ENCODE peak calls at places on chromosomes 4 and X, in four cellular contexts. One of them, this sample, is unnamed.

GRCh38 chrX:74419861-74420193 is 1.5 kb upstream of the SLC16A2 start:
- DNase-seq in hepatocyte: peak; percentile 37
- DNase-seq in heart right ventricle: no peak
- DNase-seq in neural progenitor cell: peak; percentile 32
- DNase-seq in this sample: no peak

GRCh38 chr4:118814054-118814453 is 21.9 kb downstream of the SEC24D start:
- DNase-seq in hepatocyte: no peak
- DNase-seq in neural progenitor cell: no peak
- DNase-seq in heart right ventricle: no peak
- DNase-seq in this sample: no peak

GRCh38 chrX:10582215-10582733 is 38.1 kb downstream of the MID1 start:
- DNase-seq in hepatocyte: no peak
- DNase-seq in heart right ventricle: no peak
- DNase-seq in neural progenitor cell: no peak
- DNase-seq in this sample: no peak

GRCh38 chr4:40953253-40954118 is 203.7 kb downstream of the NSUN7 start:
- DNase-seq in hepatocyte: no peak
- DNase-seq in neural progenitor cell: peak; percentile 18
- DNase-seq in heart right ventricle: peak; percentile 60
- DNase-seq in this sample: no peak

GRCh38 chr4:169249214-169249973 is 21.4 kb downstream of the SH3RF1 start:
- DNase-seq in hepatocyte: peak; percentile 48
- DNase-seq in neural progenitor cell: no peak
- DNase-seq in heart right ventricle: no peak
- DNase-seq in this sample: no peak

GRCh38 chrX:113075521-113075920 is 234.9 kb upstream of the AMOT start:
- DNase-seq in hepatocyte: no peak
- DNase-seq in neural progenitor cell: no peak
- DNase-seq in heart right ventricle: no peak
- DNase-seq in this sample: no peak

GRCh38 chrX:150849486-150849885 is 49.0 kb downstream of the CD99L2 start:
- DNase-seq in heart right ventricle: no peak
- DNase-seq in neural progenitor cell: no peak
- DNase-seq in hepatocyte: no peak
- DNase-seq in this sample: no peak

GRCh38 chrX:41023098-41023497 is 62.1 kb upstream of the USP9X start:
- DNase-seq in hepatocyte: no peak
- DNase-seq in neural progenitor cell: no peak
- DNase-seq in heart right ventricle: no peak
- DNase-seq in this sample: no peak

GRCh38 chr4:38328963-38329729 is 334.9 kb upstream of the KLF3 start:
- DNase-seq in heart right ventricle: no peak
- DNase-seq in hepatocyte: no peak
- DNase-seq in neural progenitor cell: no peak
- DNase-seq in this sample: no peak

GRCh38 chrX:70554523-70554922 is 109.9 kb downstream of the DLG3 start:
- DNase-seq in hepatocyte: no peak
- DNase-seq in heart right ventricle: no peak
- DNase-seq in neural progenitor cell: no peak
- DNase-seq in this sample: no peak

GRCh38 chrX:120604359-120604782 is 470 bp downstream of the MCTS1 start:
- DNase-seq in heart right ventricle: no peak
- DNase-seq in hepatocyte: peak; percentile 41
- DNase-seq in neural progenitor cell: peak; percentile 17
- DNase-seq in this sample: no peak

GRCh38 chrX:10582945-10583344 is 37.4 kb downstream of the MID1 start:
- DNase-seq in neural progenitor cell: no peak
- DNase-seq in hepatocyte: no peak
- DNase-seq in heart right ventricle: no peak
- DNase-seq in this sample: no peak

GRCh38 chrX:153689654-153690465 is 2.1 kb downstream of the SLC6A8 start:
- DNase-seq in neural progenitor cell: peak; percentile 34
- DNase-seq in heart right ventricle: no peak
- DNase-seq in hepatocyte: no peak
- DNase-seq in this sample: no peak

GRCh38 chr4:835148-836002 is 9.4 kb upstream of the CPLX1 start:
- DNase-seq in hepatocyte: no peak
- DNase-seq in neural progenitor cell: no peak
- DNase-seq in heart right ventricle: peak; percentile 47
- DNase-seq in this sample: no peak

GRCh38 chr4:178028481-178028880 is 586.2 kb upstream of the AGA start:
- DNase-seq in heart right ventricle: no peak
- DNase-seq in hepatocyte: no peak
- DNase-seq in neural progenitor cell: no peak
- DNase-seq in this sample: no peak

GRCh38 chr4:1460967-1461868 is 55.0 kb upstream of the NKX1-1 start:
- DNase-seq in hepatocyte: no peak
- DNase-seq in heart right ventricle: no peak
- DNase-seq in neural progenitor cell: no peak
- DNase-seq in this sample: no peak

GRCh38 chr4:176499518-176499917 is 179.8 kb downstream of the SPCS3 start:
- DNase-seq in heart right ventricle: no peak
- DNase-seq in hepatocyte: no peak
- DNase-seq in neural progenitor cell: no peak
- DNase-seq in this sample: no peak

GRCh38 chrX:48945517-48946348 is 11.7 kb downstream of the OTUD5 start:
- DNase-seq in neural progenitor cell: peak; percentile 74
- DNase-seq in hepatocyte: peak; percentile 76
- DNase-seq in heart right ventricle: peak; percentile 29
- DNase-seq in this sample: no peak

GRCh38 chr4:185589067-185589844 is 53.9 kb upstream of the PDLIM3 start:
- DNase-seq in heart right ventricle: no peak
- DNase-seq in neural progenitor cell: no peak
- DNase-seq in hepatocyte: no peak
- DNase-seq in this sample: no peak

GRCh38 chr4:127881565-127881869 is 824 bp downstream of the PLK4 start:
- DNase-seq in hepatocyte: no peak
- DNase-seq in neural progenitor cell: no peak
- DNase-seq in heart right ventricle: no peak
- DNase-seq in this sample: no peak

GRCh38 chr4:100880012-100880411 is 362.2 kb upstream of the EMCN start:
- DNase-seq in hepatocyte: no peak
- DNase-seq in heart right ventricle: no peak
- DNase-seq in neural progenitor cell: peak; percentile 6
- DNase-seq in this sample: no peak

GRCh38 chr4:123786159-123786915 is 389.7 kb downstream of the SPRY1 start:
- DNase-seq in heart right ventricle: no peak
- DNase-seq in hepatocyte: no peak
- DNase-seq in neural progenitor cell: no peak
- DNase-seq in this sample: no peak

GRCh38 chrX:72305286-72306084 is at the start of gene CITED1:
- DNase-seq in neural progenitor cell: peak; percentile 54
- DNase-seq in heart right ventricle: no peak
- DNase-seq in hepatocyte: no peak
- DNase-seq in this sample: no peak

GRCh38 chr4:109295081-109295480 is 7.4 kb downstream of the COL25A1 start:
- DNase-seq in neural progenitor cell: no peak
- DNase-seq in heart right ventricle: no peak
- DNase-seq in hepatocyte: no peak
- DNase-seq in this sample: no peak

GRCh38 chrX:120287513-120288112 is 23.6 kb downstream of the TMEM255A start:
- DNase-seq in neural progenitor cell: no peak
- DNase-seq in hepatocyte: no peak
- DNase-seq in heart right ventricle: no peak
- DNase-seq in this sample: no peak

GRCh38 chr4:143399113-143399949 is 62.7 kb downstream of the GAB1 start:
- DNase-seq in hepatocyte: peak; percentile 40
- DNase-seq in heart right ventricle: no peak
- DNase-seq in neural progenitor cell: peak; percentile 54
- DNase-seq in this sample: no peak

GRCh38 chr4:179823342-179823741 is 2381.1 kb upstream of the AGA start:
- DNase-seq in neural progenitor cell: no peak
- DNase-seq in heart right ventricle: no peak
- DNase-seq in hepatocyte: no peak
- DNase-seq in this sample: no peak

GRCh38 chr4:7554885-7555284 is 120.2 kb upstream of the PSAPL1 start:
- DNase-seq in hepatocyte: no peak
- DNase-seq in neural progenitor cell: no peak
- DNase-seq in heart right ventricle: no peak
- DNase-seq in this sample: no peak
- H3K9me3 ChIP-seq in hepatocyte: no peaks in the 10 kb centered on the region
- H3K9me3 ChIP-seq in neural progenitor cell: no peaks in the 10 kb centered on the region
- H3K9me3 ChIP-seq in heart right ventricle: peaks cover 27% of the 10 kb centered on the region
- H3K9me3 ChIP-seq in this sample: peaks cover 23% of the 10 kb centered on the region

DNA sequence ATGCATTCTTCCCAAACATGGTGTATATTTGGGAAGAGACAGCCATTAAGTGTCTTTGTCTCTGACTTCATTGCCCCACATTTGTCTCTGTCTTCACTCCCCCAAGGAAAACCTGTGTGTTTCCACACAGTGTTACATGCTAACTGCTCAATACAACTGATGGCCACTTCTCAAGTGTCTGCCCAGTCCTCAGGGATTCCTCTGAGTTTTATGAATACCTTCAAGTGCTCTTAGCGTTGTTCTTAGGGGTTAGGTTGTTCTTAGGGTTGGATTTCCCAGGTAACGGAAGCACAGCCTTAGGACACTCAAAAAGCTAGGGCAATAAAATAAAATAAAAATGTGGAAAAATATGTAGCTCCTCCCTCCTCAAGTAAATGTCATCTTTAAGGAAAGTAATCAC is 64.7 kb upstream of the PLAC8 start:
- DNase-seq in hepatocyte: no peak
- DNase-seq in heart right ventricle: no peak
- DNase-seq in neural progenitor cell: no peak
- DNase-seq in this sample: no peak
- H3K4me1 ChIP-seq in hepatocyte: no peaks in the 10 kb centered on the region
- H3K4me1 ChIP-seq in heart right ventricle: no peaks in the 10 kb centered on the region
- H3K4me1 ChIP-seq in neural progenitor cell: peaks cover 6% of the 10 kb centered on the region
- H3K4me1 ChIP-seq in this sample: no peaks in the 10 kb centered on the region

DNA sequence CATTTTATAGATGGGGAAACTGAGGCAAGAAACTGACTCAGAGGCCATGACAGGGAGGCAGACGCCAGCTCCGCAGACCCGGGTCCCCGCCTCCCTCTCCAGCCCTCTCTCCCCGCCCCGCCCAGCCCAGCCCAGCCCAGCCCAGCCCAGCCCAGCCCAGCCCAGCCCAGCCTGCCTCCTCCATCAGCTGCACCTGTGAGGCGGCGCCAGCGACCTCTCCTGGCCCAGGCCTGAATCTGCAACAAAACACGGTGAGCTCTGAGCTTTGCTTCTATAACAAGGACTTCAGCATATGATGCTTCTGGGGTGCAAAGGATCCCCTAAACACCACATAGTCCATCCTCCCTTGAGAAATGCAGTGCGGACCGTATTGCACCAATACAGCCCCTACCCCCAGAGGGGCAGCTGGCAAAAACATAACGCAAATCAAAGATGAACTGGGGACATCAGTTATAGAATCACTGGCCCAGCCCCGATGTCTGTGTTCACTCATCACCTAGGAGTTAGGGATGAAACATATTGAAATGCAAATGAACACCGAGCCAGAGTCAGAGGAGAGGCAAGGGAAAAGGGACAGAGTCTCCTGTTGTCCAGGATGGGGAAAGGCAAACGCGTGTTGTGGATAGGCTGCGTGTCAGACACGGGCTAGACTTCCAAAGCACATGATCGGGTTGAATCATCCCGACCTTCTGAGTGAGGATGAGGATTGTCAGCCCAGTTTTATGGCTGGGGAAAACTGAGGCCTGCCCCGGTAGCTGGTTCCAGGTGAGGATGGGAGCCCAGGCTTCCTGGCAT is 216.1 kb upstream of the PSAPL1 start:
- DNase-seq in hepatocyte: peak; percentile 32
- DNase-seq in heart right ventricle: no peak
- DNase-seq in neural progenitor cell: peak; percentile 86
- DNase-seq in this sample: no peak
- TF ChIP-seq CTCF in hepatocyte: peak; percentile 10
- TF ChIP-seq CTCF in heart right ventricle: no peak
- TF ChIP-seq CTCF in neural progenitor cell: peak; percentile 62
- TF ChIP-seq CTCF in this sample: peak; percentile 9

GRCh38 chrX:155871934-155872333 is 9.2 kb upstream of the VAMP7 start:
- DNase-seq in hepatocyte: no peak
- DNase-seq in heart right ventricle: no peak
- DNase-seq in neural progenitor cell: no peak
- DNase-seq in this sample: no peak

GRCh38 chrX:155873203-155873602 is 7.9 kb upstream of the VAMP7 start:
- DNase-seq in hepatocyte: no peak
- DNase-seq in heart right ventricle: no peak
- DNase-seq in neural progenitor cell: no peak
- DNase-seq in this sample: no peak

GRCh38 chrX:155867821-155868220 is 13.3 kb upstream of the VAMP7 start:
- DNase-seq in hepatocyte: no peak
- DNase-seq in heart right ventricle: no peak
- DNase-seq in neural progenitor cell: no peak
- DNase-seq in this sample: no peak

GRCh38 chrX:155874571-155875244 is 6.4 kb upstream of the VAMP7 start:
- DNase-seq in neural progenitor cell: no peak
- DNase-seq in heart right ventricle: peak; percentile 7
- DNase-seq in hepatocyte: no peak
- DNase-seq in this sample: no peak

GRCh38 chrX:155870958-155871357 is 10.2 kb upstream of the VAMP7 start:
- DNase-seq in heart right ventricle: no peak
- DNase-seq in hepatocyte: no peak
- DNase-seq in neural progenitor cell: no peak
- DNase-seq in this sample: no peak
- H3K9me3 ChIP-seq in heart right ventricle: peaks cover 6% of the 10 kb centered on the region
- H3K9me3 ChIP-seq in hepatocyte: no peaks in the 10 kb centered on the region
- H3K9me3 ChIP-seq in neural progenitor cell: no peaks in the 10 kb centered on the region
- H3K9me3 ChIP-seq in this sample: no peaks in the 10 kb centered on the region

DNA sequence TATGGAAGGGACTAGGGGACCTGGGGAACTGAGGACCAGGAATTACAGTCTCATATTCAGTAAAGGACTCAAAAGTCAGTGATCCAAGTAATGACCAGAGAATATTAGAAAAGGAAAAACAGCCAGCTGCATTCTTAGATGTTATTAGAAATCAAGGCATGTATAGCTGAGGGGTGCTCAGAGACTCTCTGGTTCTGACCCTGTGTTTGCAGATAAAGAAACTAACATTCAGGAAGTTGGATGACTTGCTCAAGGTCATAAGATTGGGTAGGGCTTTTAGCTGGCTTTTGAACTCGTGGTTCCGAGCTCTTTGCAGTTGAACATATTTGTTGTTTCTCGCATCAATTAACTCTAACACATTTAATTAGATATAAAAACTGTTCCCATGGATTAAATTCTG is 62.4 kb upstream of the ENPP6 start:
- DNase-seq in hepatocyte: no peak
- DNase-seq in neural progenitor cell: no peak
- DNase-seq in heart right ventricle: no peak
- DNase-seq in this sample: no peak
- H3K4me1 ChIP-seq in hepatocyte: no peaks in the 10 kb centered on the region
- H3K4me1 ChIP-seq in neural progenitor cell: peaks cover 9% of the 10 kb centered on the region
- H3K4me1 ChIP-seq in heart right ventricle: peaks cover 16% of the 10 kb centered on the region
- H3K4me1 ChIP-seq in this sample: peaks cover 31% of the 10 kb centered on the region